ENCODE peak calls at places on chromosomes 2 and 18, in six cellular contexts. Y is ovary, C is transverse colon, O is A549, S is tibial nerve, F is K562. U is an unnamed sample.

GRCh38 chr2:131425191-131426021 is 50.5 kb upstream of the TUBA3D start:
- DNase-seq in Y (no peak), O (no peak), S (no peak), C (no peak), F (no peak), U (peak; percentile 71)

GRCh38 chr2:95025406-95026319 is at the start of gene MAL:
- DNase-seq in O (no peak), F (no peak), C (no peak), Y (no peak), S (no peak), U (no peak)

GRCh38 chr2:233059797-233060499 is at the start of gene INPP5D:
- DNase-seq in Y (no peak), F (no peak), O (no peak), C (peak; percentile 68), S (no peak), U (peak; percentile 87)

GRCh38 chr2:235360446-235360845 is 133.4 kb upstream of the AGAP1 start:
- DNase-seq in F (no peak), Y (no peak), O (no peak), S (no peak), C (no peak), U (no peak)

GRCh38 chr18:22322251-22322691 is 95.4 kb downstream of the CTAGE1 start:
- DNase-seq in C (no peak), F (no peak), O (no peak), S (no peak), Y (peak; percentile 42), U (no peak)

GRCh38 chr2:144679942-144680341 is 160.0 kb upstream of the ZEB2 start:
- DNase-seq in S (no peak), O (no peak), C (no peak), Y (no peak), F (no peak), U (no peak)

GRCh38 chr2:218829868-218830451 is 1.6 kb downstream of the PRKAG3 start:
- DNase-seq in F (no peak), C (no peak), O (no peak), Y (no peak), S (no peak), U (peak; percentile 49)

GRCh38 chr2:112547333-112547732 is 5.1 kb downstream of the POLR1B start:
- DNase-seq in C (no peak), O (no peak), Y (no peak), F (no peak), S (no peak), U (no peak)

GRCh38 chr18:79465392-79465991 is 69.8 kb downstream of the NFATC1 start:
- DNase-seq in O (no peak), C (peak; percentile 43), F (no peak), S (no peak), Y (no peak), U (peak; percentile 77)

GRCh38 chr2:25197336-25198208 is 29.2 kb upstream of the POMC start:
- DNase-seq in F (no peak), O (no peak), C (no peak), S (no peak), Y (no peak), U (no peak)

GRCh38 chr2:3759331-3759730 is 56.0 kb downstream of the DCDC2C start:
- DNase-seq in F (no peak), O (no peak), Y (no peak), S (no peak), C (no peak), U (no peak)

GRCh38 chr2:45274190-45274926 is 265.1 kb upstream of the SIX2 start:
- DNase-seq in C (no peak), F (no peak), O (no peak), Y (no peak), S (no peak), U (no peak)

GRCh38 chr18:69444221-69444620 is 43.5 kb downstream of the DOK6 start:
- DNase-seq in C (no peak), O (no peak), F (no peak), S (no peak), Y (no peak), U (no peak)

GRCh38 chr2:9782197-9782719 is 61.0 kb upstream of the TAF1B start:
- DNase-seq in S (no peak), C (peak; percentile 63), Y (no peak), O (no peak), F (no peak), U (peak; percentile 66)

GRCh38 chr18:23228102-23229051 is 93.1 kb downstream of the CABLES1 start:
- DNase-seq in S (no peak), O (no peak), Y (no peak), F (no peak), C (peak; percentile 31), U (no peak)

GRCh38 chr18:23884712-23885375 is 129.7 kb upstream of the TTC39C start:
- DNase-seq in Y (peak; percentile 41), S (peak; percentile 34), C (peak; percentile 67), O (no peak), F (no peak), U (peak; percentile 60)

GRCh38 chr18:41771971-41772370 is 183.1 kb upstream of the PIK3C3 start:
- DNase-seq in Y (no peak), O (no peak), S (no peak), C (no peak), F (no peak), U (no peak)

GRCh38 chr2:19362652-19363473 is 4.4 kb upstream of the OSR1 start:
- DNase-seq in S (peak; percentile 52), O (peak; percentile 87), Y (peak; percentile 84), F (peak; percentile 74), C (peak; percentile 84), U (peak; percentile 81)

GRCh38 chr2:290090-290722 is 2.3 kb upstream of the ALKAL2 start:
- DNase-seq in C (peak; percentile 74), S (peak; percentile 44), O (peak; percentile 74), F (peak; percentile 82), Y (peak; percentile 89), U (peak; percentile 73)

DNA sequence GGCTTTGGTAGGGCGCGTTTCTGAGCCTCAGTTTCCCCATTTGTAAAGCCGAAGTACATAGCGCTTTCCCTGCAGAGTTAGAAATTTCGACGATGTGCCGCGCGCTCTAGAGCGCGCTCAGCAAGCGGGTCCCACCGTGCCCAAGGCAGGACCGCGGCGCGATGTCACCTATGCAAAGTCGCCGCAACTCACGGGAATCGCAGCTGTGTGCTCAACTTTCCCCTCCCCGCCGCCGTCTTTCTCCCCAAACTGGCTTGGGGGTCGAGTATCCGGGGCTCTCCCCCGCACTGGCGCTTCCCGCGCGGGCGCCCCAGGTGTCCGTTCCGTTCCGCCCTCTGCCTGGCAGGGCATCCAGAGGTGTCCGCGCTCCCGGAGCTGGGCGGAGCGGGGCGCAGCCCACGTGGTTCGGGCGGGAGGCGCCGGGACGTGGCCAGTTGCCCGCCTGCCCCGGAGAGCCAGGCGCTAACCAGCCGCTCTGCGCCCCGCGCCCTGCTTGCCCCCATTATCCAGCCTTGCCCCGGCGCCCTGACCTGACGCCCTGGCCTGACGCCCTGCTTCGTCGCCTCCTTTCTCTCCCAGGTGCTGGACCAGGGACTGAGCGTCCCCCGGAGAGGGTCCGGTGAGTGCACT is at the start of gene MLPH:
- DNase-seq in C (peak; percentile 68), F (no peak), Y (peak; percentile 68), S (peak; percentile 40), O (peak; percentile 52), U (peak; percentile 94)
- TF ChIP-seq POLR2A in C (peak; percentile 78), F (no peak), Y (no peak), S (no peak), O (peak; percentile 53), U (no peak)

DNA sequence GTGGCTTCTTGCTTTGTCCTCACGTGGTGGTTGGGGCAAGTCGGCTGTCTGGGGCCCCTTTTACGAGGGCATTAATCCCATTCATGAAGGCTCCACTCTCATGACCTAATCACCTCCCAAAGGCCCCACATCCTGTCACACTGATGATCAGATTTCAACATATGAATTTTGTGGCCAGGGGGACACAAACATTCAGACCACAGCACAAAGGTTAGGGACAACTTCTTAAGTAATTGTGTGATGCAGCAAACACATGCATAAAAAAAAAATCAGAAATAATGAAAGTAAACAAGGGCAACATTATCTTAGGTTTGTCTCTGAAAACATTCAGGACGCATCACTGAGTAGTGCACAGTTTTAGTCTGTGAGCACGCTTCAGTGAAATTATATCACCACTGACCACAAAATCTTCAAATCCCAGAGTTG is 54.2 kb upstream of the FRZB start:
- DNase-seq in Y (no peak), O (no peak), F (no peak), S (no peak), C (no peak), U (no peak)
- TF ChIP-seq EP300 in Y (no peak), O (no peak), F (no peak), S (no peak), C (no peak), U (no peak)

DNA sequence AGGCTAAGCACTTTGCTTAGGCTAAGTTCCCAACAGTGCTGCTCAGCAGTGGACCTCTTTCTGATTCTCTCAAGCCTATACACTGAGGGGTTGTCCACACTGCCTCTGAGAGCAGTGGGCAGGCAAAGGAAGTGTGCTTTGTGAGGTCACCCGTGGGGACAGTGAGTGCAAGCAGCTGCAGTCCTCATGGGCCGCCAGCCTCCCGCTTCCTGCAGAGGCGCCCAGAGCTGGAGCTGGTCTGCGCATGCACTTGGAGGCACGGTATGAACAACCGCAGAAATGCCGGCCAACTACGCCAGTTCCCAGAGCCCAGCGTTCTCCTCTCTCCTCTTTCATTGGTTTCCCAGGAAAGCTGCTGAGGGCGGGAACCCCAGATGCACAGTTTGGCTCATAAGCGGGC is 149.5 kb upstream of the DLX2 start:
- DNase-seq in Y (no peak), O (no peak), F (no peak), C (no peak), S (no peak), U (peak; percentile 52)
- TF ChIP-seq POLR2A in Y (no peak), O (no peak), F (no peak), C (no peak), S (no peak), U (peak; percentile 14)

GRCh38 chr18:48949606-48950535 is 894 bp downstream of the SMAD7 start:
- DNase-seq in C (peak; percentile 52), Y (peak; percentile 64), O (no peak), S (no peak), F (no peak), U (peak; percentile 71)

GRCh38 chr18:48953096-48953706 is 2.4 kb upstream of the SMAD7 start:
- DNase-seq in O (no peak), C (no peak), Y (peak; percentile 33), F (no peak), S (no peak), U (no peak)

GRCh38 chr18:48950536-48951447 is at the start of gene SMAD7:
- DNase-seq in F (no peak), C (peak; percentile 50), Y (peak; percentile 62), O (no peak), S (peak; percentile 41), U (peak; percentile 88)

GRCh38 chr18:48952287-48953095 is 1.7 kb upstream of the SMAD7 start:
- DNase-seq in S (peak; percentile 50), O (no peak), C (peak; percentile 80), F (peak; percentile 54), Y (peak; percentile 86), U (peak; percentile 96)

DNA sequence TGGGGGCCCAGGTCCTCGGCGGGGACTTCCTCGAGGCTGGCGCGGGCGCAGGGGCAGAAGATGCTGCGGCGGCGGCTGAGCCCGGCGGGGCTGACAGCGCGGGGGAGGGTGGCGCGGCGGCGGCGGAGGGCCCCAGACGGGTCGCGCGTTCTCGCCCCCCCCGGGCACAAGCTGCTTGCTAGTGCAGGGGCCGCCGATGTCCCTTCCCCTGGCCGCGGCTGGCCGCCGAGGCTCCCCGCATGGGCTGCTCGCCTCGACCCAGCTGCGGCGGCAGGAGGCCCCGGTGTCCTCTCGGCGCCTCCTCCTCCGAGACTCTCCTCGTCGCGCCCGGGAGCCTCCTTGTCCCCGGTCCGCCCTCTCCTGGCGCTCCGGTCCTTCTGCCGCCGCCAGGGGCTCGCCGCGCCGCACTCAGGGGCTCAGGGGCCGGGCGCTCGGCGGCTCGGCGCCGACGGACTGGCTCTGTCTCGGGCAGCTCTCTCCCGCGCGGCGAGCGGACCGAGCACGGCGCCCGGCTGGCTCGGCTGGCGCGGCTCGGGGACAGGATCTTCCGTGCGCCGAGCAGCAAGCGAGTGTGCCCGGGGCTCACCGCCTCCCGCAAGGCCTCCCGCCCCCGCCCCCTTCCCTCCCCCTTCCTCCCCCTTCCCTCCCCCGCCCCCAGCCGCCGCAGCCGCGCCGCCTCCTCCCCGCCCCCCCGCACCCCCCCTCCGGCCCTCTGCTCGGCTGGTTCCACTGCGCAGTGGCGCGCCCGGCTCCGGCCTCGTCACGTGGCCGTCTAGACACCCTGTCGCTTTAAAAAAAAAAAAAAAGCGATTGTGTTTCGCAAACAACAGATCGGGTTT is 902 bp upstream of the SMAD7 start:
- DNase-seq in Y (peak; percentile 82), F (peak; percentile 79), S (peak; percentile 68), C (peak; percentile 90), O (no peak), U (peak; percentile 93)
- TF ChIP-seq EP300 in Y (no peak), F (no peak), S (no peak), C (no peak), O (peak; percentile 51), U (no peak)